ENCODE peak calls at places on chromosome 9, in five cellular contexts. B, N, S, E and D are unnamed samples.

GRCh38 chr9:135768516-135769218 is 66.7 kb downstream of the KCNT1 start:
- DNase-seq in E (no peak), B (no peak), S (no peak), N (no peak), D (no peak)

GRCh38 chr9:37251452-37251851 is 131.1 kb downstream of the ZCCHC7 start:
- DNase-seq in S (no peak), B (no peak), N (peak), E (no peak), D (no peak)

GRCh38 chr9:35568196-35568595 is 36.9 kb upstream of the TESK1 start:
- DNase-seq in N (no peak), S (no peak), E (no peak), B (no peak), D (no peak)

GRCh38 chr9:137194388-137194787 is 5.9 kb downstream of the SSNA1 start:
- DNase-seq in S (no peak), B (peak), N (no peak), E (no peak), D (no peak)

GRCh38 chr9:115379719-115380118 is 261.8 kb upstream of the TNC start:
- DNase-seq in B (no peak), S (no peak), E (no peak), N (no peak), D (no peak)

GRCh38 chr9:93555370-93555769 is 21.0 kb upstream of the PHF2 start:
- DNase-seq in B (no peak), E (no peak), N (no peak), S (no peak), D (no peak)

GRCh38 chr9:122904466-122904822 is 715 bp downstream of the RC3H2 start:
- DNase-seq in S (peak), E (peak), N (no peak), B (no peak), D (no peak)

GRCh38 chr9:127447416-127448111 is 3.6 kb downstream of the RPL12 start:
- DNase-seq in N (no peak), E (no peak), B (no peak), S (no peak), D (no peak)

GRCh38 chr9:92715488-92716231 is 45.7 kb upstream of the IPPK start:
- DNase-seq in B (no peak), E (no peak), N (no peak), S (no peak), D (no peak)

GRCh38 chr9:136965771-136966484 is 11.4 kb upstream of the PTGDS start:
- DNase-seq in N (no peak), S (no peak), B (no peak), E (no peak), D (no peak)

GRCh38 chr9:98795970-98796363 is 388 bp downstream of the ANKS6 start:
- DNase-seq in S (no peak), N (no peak), E (no peak), B (peak), D (peak)

GRCh38 chr9:78601957-78602565 is 305.1 kb downstream of the PSAT1 start:
- DNase-seq in S (peak), B (no peak), E (no peak), N (no peak), D (peak)

GRCh38 chr9:80555782-80556325 is 984.1 kb downstream of the TLE4 start:
- DNase-seq in B (no peak), S (no peak), E (no peak), N (no peak), D (no peak)

GRCh38 chr9:133133680-133134418 is 12.8 kb upstream of the RALGDS start:
- DNase-seq in S (peak), B (peak), E (peak), N (no peak), D (peak)

GRCh38 chr9:89372230-89372816 is 54.0 kb downstream of the SECISBP2 start:
- DNase-seq in E (no peak), S (peak), N (no peak), B (no peak), D (no peak)

GRCh38 chr9:36833954-36834353 is 200.1 kb downstream of the PAX5 start:
- DNase-seq in B (no peak), E (no peak), S (no peak), N (no peak), D (no peak)

GRCh38 chr9:109319072-109319630 is 1.7 kb downstream of the EPB41L4B start:
- DNase-seq in N (no peak), B (peak), E (no peak), S (no peak), D (no peak)

GRCh38 chr9:71719585-71719984 is 48.7 kb downstream of the CEMIP2 start:
- DNase-seq in E (no peak), S (no peak), B (no peak), N (no peak), D (no peak)

GRCh38 chr9:133008824-133009223 is 22.0 kb upstream of the GTF3C5 start:
- DNase-seq in S (no peak), B (no peak), E (no peak), N (no peak), D (no peak)

GRCh38 chr9:134936762-134937555 is 19.2 kb upstream of the FCN1 start:
- DNase-seq in N (no peak), E (no peak), B (no peak), S (no peak), D (peak)

GRCh38 chr9:111039203-111039907 is 1.1 kb upstream of the LPAR1 start:
- DNase-seq in B (peak), E (no peak), S (no peak), N (no peak), D (no peak)

GRCh38 chr9:136429683-136430590 is 9.7 kb downstream of the INPP5E start:
- DNase-seq in B (no peak), E (no peak), S (no peak), N (no peak), D (no peak)

GRCh38 chr9:124313940-124314339 is 56.2 kb downstream of the NEK6 start:
- DNase-seq in B (peak), S (no peak), N (no peak), E (no peak), D (no peak)

GRCh38 chr9:120040896-120041295 is 539.1 kb downstream of the CDK5RAP2 start:
- DNase-seq in S (no peak), N (no peak), B (no peak), E (no peak), D (no peak)

GRCh38 chr9:95025213-95026170 is 292.0 kb downstream of the FANCC start:
- DNase-seq in E (no peak), N (no peak), B (peak), S (peak), D (no peak)

GRCh38 chr9:20009606-20010005 is 220.8 kb upstream of the SLC24A2 start:
- DNase-seq in S (no peak), B (no peak), N (no peak), E (no peak), D (no peak)

GRCh38 chr9:33042528-33042927 is 17.5 kb downstream of the DNAJA1 start:
- DNase-seq in B (no peak), S (no peak), E (no peak), N (no peak), D (no peak)

GRCh38 chr9:136589766-136590740 is 44.2 kb upstream of the NOTCH1 start:
- DNase-seq in E (no peak), N (no peak), S (no peak), B (no peak), D (no peak)

GRCh38 chr9:126752881-126753670 is 51.8 kb upstream of the ZBTB43 start:
- DNase-seq in B (no peak), E (no peak), S (no peak), N (no peak), D (no peak)

GRCh38 chr9:92607773-92608172 is 62.2 kb downstream of the IPPK start:
- DNase-seq in E (no peak), B (no peak), N (no peak), S (no peak), D (no peak)

GRCh38 chr9:129336601-129337286 is 158.7 kb upstream of the IER5L start:
- DNase-seq in E (no peak), B (no peak), S (no peak), N (no peak), D (peak)

GRCh38 chr9:93254806-93255519 is 71.0 kb downstream of the WNK2 start:
- DNase-seq in B (no peak), S (no peak), E (no peak), N (no peak), D (no peak)

GRCh38 chr9:27247756-27248155 is 49.2 kb downstream of the EQTN start:
- DNase-seq in S (peak), B (no peak), E (no peak), N (peak), D (peak)

GRCh38 chr9:114271556-114272510 is 51.1 kb upstream of the ORM1 start:
- DNase-seq in E (no peak), S (no peak), B (peak), N (no peak), D (no peak)

GRCh38 chr9:33120620-33121019 is 44.1 kb upstream of the SMU1 start:
- DNase-seq in N (no peak), E (no peak), S (no peak), B (no peak), D (no peak)